ENCODE peak calls at places on chromosomes 3 and 15, in nine cellular contexts. U, A, W, X, I, E, Z, S and K are unnamed samples.

GRCh38 chr3:115819785-115820384 is 196.6 kb downstream of the GAP43 start:
- DNase-seq in X (peak), Z (peak), A (peak), I (peak), U (peak), E (peak), W (peak), S (peak), K (peak)

GRCh38 chr3:71710906-71711494 is 14.2 kb downstream of the EIF4E3 start:
- DNase-seq in E (no peak), W (no peak), Z (no peak), X (no peak), A (no peak), I (peak), S (peak), U (peak), K (no peak)

GRCh38 chr15:43440721-43441281 is 52.2 kb downstream of the TP53BP1 start:
- DNase-seq in S (peak), W (no peak), I (peak), U (peak), X (no peak), Z (peak), E (peak), A (no peak), K (peak)

GRCh38 chr15:67781907-67782559 is 43.3 kb upstream of the SKOR1 start:
- DNase-seq in W (no peak), S (no peak), X (no peak), U (no peak), Z (no peak), A (no peak), E (no peak), I (no peak), K (no peak)

GRCh38 chr3:12743583-12743982 is 15.5 kb downstream of the TMEM40 start:
- DNase-seq in U (no peak), Z (no peak), E (no peak), X (no peak), S (no peak), W (no peak), A (no peak), I (no peak), K (no peak)

GRCh38 chr15:40367038-40367672 is 9.1 kb downstream of the DISP2 start:
- DNase-seq in W (peak), I (no peak), S (no peak), E (no peak), X (no peak), Z (no peak), A (no peak), U (no peak), K (peak)

GRCh38 chr3:18444597-18445420 is 19.7 kb upstream of the SATB1 start:
- DNase-seq in S (peak), Z (peak), U (peak), A (peak), E (peak), I (peak), W (peak), X (peak), K (peak)

GRCh38 chr3:119297169-119297568 is 3.0 kb downstream of the ARHGAP31 start:
- DNase-seq in I (no peak), E (no peak), S (peak), W (no peak), A (no peak), U (no peak), Z (no peak), X (no peak), K (no peak)

GRCh38 chr15:98648654-98649537 is 557 bp downstream of the IGF1R start:
- DNase-seq in I (peak), S (peak), E (peak), Z (no peak), U (no peak), X (peak), W (no peak), A (peak), K (peak)

GRCh38 chr3:193842029-193842782 is 249.2 kb downstream of the OPA1 start:
- DNase-seq in S (no peak), W (no peak), A (no peak), E (no peak), I (peak), X (no peak), U (no peak), Z (peak), K (peak)

GRCh38 chr15:44096596-44096995 is 98.5 kb downstream of the FRMD5 start:
- DNase-seq in S (no peak), E (no peak), U (no peak), A (no peak), I (no peak), X (no peak), W (no peak), Z (no peak), K (no peak)

GRCh38 chr3:16511561-16512434 is 1.7 kb downstream of the RFTN1 start:
- DNase-seq in W (no peak), S (peak), U (no peak), E (peak), X (no peak), A (peak), I (peak), Z (peak), K (peak)

GRCh38 chr15:70524470-70524869 is 238.9 kb downstream of the UACA start:
- DNase-seq in X (no peak), S (no peak), E (no peak), Z (no peak), A (no peak), I (no peak), U (no peak), W (no peak), K (no peak)

GRCh38 chr15:31474059-31474868 is 147.6 kb downstream of the KLF13 start:
- DNase-seq in W (no peak), I (peak), Z (no peak), X (no peak), U (no peak), S (no peak), A (no peak), E (peak), K (no peak)

GRCh38 chr3:57756528-57757401 is 656 bp downstream of the SLMAP start:
- DNase-seq in W (no peak), X (peak), U (no peak), S (peak), I (peak), E (peak), Z (no peak), A (peak), K (peak)

GRCh38 chr15:53759333-53759975 is at the start of gene WDR72:
- DNase-seq in I (no peak), E (no peak), U (no peak), X (peak), A (no peak), W (no peak), S (peak), Z (no peak), K (no peak)

GRCh38 chr15:62241135-62241770 is 76.2 kb upstream of the C2CD4B start:
- DNase-seq in A (no peak), E (no peak), Z (no peak), I (peak), U (no peak), X (peak), S (no peak), W (no peak), K (no peak)

GRCh38 chr15:87874896-87875661 is 381.5 kb downstream of the NTRK3 start:
- DNase-seq in I (no peak), S (peak), U (no peak), E (no peak), Z (no peak), A (peak), W (peak), X (peak), K (no peak)

GRCh38 chr3:134328147-134328591 is 46.1 kb downstream of the AMOTL2 start:
- DNase-seq in U (no peak), I (no peak), X (no peak), S (peak), Z (no peak), E (no peak), A (no peak), W (no peak), K (no peak)

GRCh38 chr3:191566469-191566868 is 105.5 kb downstream of the PYDC2 start:
- DNase-seq in S (no peak), X (no peak), E (no peak), Z (no peak), W (no peak), I (no peak), U (no peak), A (no peak), K (no peak)

GRCh38 chr15:68224546-68225250 is 4.8 kb downstream of the CLN6 start:
- DNase-seq in Z (peak), A (no peak), S (peak), X (no peak), E (no peak), I (peak), U (no peak), W (no peak), K (no peak)

GRCh38 chr3:143363276-143363675 is 243.7 kb downstream of the CHST2 start:
- DNase-seq in W (no peak), I (no peak), U (no peak), Z (no peak), A (no peak), X (no peak), S (no peak), E (no peak), K (no peak)

GRCh38 chr3:9678493-9678892 is 25.1 kb upstream of the CPNE9 start:
- DNase-seq in X (no peak), E (no peak), Z (no peak), I (no peak), A (no peak), U (no peak), S (no peak), W (no peak), K (peak)

GRCh38 chr3:10395196-10395595 is 74.3 kb upstream of the SEC13 start:
- DNase-seq in E (no peak), U (no peak), Z (no peak), I (no peak), X (no peak), S (no peak), A (no peak), W (no peak), K (no peak)

GRCh38 chr3:8458711-8459110 is 42.9 kb upstream of the LMCD1 start:
- DNase-seq in W (no peak), E (no peak), I (no peak), A (no peak), Z (no peak), U (no peak), S (peak), X (no peak), K (no peak)

GRCh38 chr3:38588995-38589937 is 60.2 kb downstream of the SCN5A start:
- DNase-seq in A (peak), W (no peak), I (no peak), U (no peak), Z (no peak), E (no peak), X (no peak), S (no peak), K (peak)

GRCh38 chr15:57902155-57902554 is 163.4 kb downstream of the ALDH1A2 start:
- DNase-seq in I (no peak), E (no peak), W (no peak), U (no peak), Z (no peak), X (no peak), A (no peak), S (no peak), K (no peak)

GRCh38 chr15:56857828-56858227 is 60.6 kb upstream of the TCF12 start:
- DNase-seq in E (no peak), X (no peak), A (no peak), Z (no peak), S (no peak), U (no peak), W (no peak), I (no peak), K (no peak)

GRCh38 chr3:56782215-56782614 is 19.5 kb downstream of the ARHGEF3 start:
- DNase-seq in E (no peak), S (no peak), W (no peak), X (no peak), U (no peak), Z (no peak), I (no peak), A (no peak), K (no peak)

GRCh38 chr15:41980654-41981323 is 8.4 kb upstream of the EHD4 start:
- DNase-seq in S (no peak), U (no peak), E (no peak), W (no peak), X (no peak), A (no peak), I (no peak), Z (no peak), K (no peak)

GRCh38 chr3:58084166-58084565 is 75.9 kb downstream of the FLNB start:
- DNase-seq in E (no peak), U (no peak), I (no peak), W (no peak), Z (no peak), A (no peak), S (no peak), X (no peak), K (no peak)

GRCh38 chr3:85342915-85343314 is 384.1 kb downstream of the CADM2 start:
- DNase-seq in U (peak), I (peak), S (no peak), W (no peak), Z (no peak), A (no peak), X (no peak), E (no peak), K (no peak)

GRCh38 chr3:67976683-67977082 is 322.3 kb upstream of the SUCLG2 start:
- DNase-seq in U (no peak), W (no peak), S (no peak), Z (no peak), A (no peak), E (no peak), I (no peak), X (no peak), K (no peak)

GRCh38 chr3:115402651-115403050 is 220.7 kb upstream of the GAP43 start:
- DNase-seq in S (no peak), Z (no peak), X (no peak), A (no peak), I (no peak), E (no peak), U (no peak), W (no peak), K (no peak)

GRCh38 chr3:82261637-82262036 is 500.2 kb upstream of the GBE1 start:
- DNase-seq in W (no peak), A (no peak), S (no peak), U (no peak), Z (no peak), E (no peak), I (no peak), X (no peak), K (no peak)

GRCh38 chr15:96470682-96471290 is 140.3 kb downstream of the NR2F2 start:
- DNase-seq in W (peak), S (no peak), A (no peak), E (no peak), I (no peak), U (no peak), X (no peak), Z (no peak), K (no peak)